ENCODE peak calls at places on chromosomes 12 and 14, in seven cellular contexts. I is AG08395, H is MCF 10A, R is Calu3, K is foreskin fibroblast, X is kidney tubule cell, L is DMS79 treated with DMSO at 0.1 percent for 48 hours. D is an unnamed sample.

GRCh38 chr14:104726600-104727451 is 2.8 kb downstream of the ADSS1 start:
- DNase-seq in H (no peak), L (no peak), R (peak), I (no peak), X (no peak), K (no peak), D (no peak)

GRCh38 chr14:71714225-71714624 is 218.0 kb upstream of the RGS6 start:
- DNase-seq in L (no peak), I (peak), R (no peak), K (peak), X (no peak), H (peak), D (peak)

GRCh38 chr12:131356485-131356884 is 354.4 kb upstream of the SFSWAP start:
- DNase-seq in X (no peak), I (no peak), H (no peak), K (no peak), R (no peak), L (no peak), D (no peak)

GRCh38 chr12:130281157-130281799 is 56.4 kb upstream of the PIWIL1 start:
- DNase-seq in X (peak), R (no peak), L (no peak), K (no peak), H (peak), I (peak), D (no peak)

GRCh38 chr14:103848720-103849077 is 1.3 kb upstream of the PPP1R13B start:
- DNase-seq in I (no peak), R (no peak), H (no peak), K (no peak), X (no peak), L (no peak), D (no peak)

GRCh38 chr12:52836042-52836466 is 1.9 kb upstream of the KRT79 start:
- DNase-seq in I (peak), X (peak), H (no peak), L (no peak), K (peak), R (peak), D (peak)

GRCh38 chr12:110627500-110628195 is 13.7 kb downstream of the TCTN1 start:
- DNase-seq in R (no peak), K (no peak), H (no peak), L (no peak), I (no peak), X (no peak), D (no peak)

GRCh38 chr14:90429764-90430163 is 32.9 kb downstream of the CALM1 start:
- DNase-seq in L (no peak), X (no peak), R (no peak), H (no peak), I (no peak), K (no peak), D (no peak)

GRCh38 chr12:125276567-125276966 is 211.3 kb downstream of the AACS start:
- DNase-seq in K (no peak), L (no peak), X (no peak), H (no peak), R (no peak), I (no peak), D (no peak)